ENCODE peak calls at places on chromosomes 6 and 20, in nine cellular contexts. L is GM23338, V is HCT116, Q is MM.1S, H is OCI-LY7, G is hepatocyte, B is neural progenitor cell, C is GM23248, I is PC-3. E is an unnamed sample.

GRCh38 chr6:36848658-36849441 is 9.6 kb upstream of the CPNE5 start:
- DNase-seq in L (peak; percentile 89), H (no peak), I (no peak), C (peak; percentile 22), Q (no peak), B (peak; percentile 91), G (peak; percentile 83), V (no peak), E (peak; percentile 51)

GRCh38 chr20:19026121-19026878 is 186.1 kb upstream of the SLC24A3 start:
- DNase-seq in G (peak; percentile 21), V (no peak), H (no peak), C (peak; percentile 20), L (no peak), B (no peak), I (no peak), Q (no peak), E (no peak)

GRCh38 chr6:155158044-155158843 is 105.6 kb upstream of the CLDN20 start:
- DNase-seq in L (no peak), H (peak; percentile 43), C (peak; percentile 75), V (no peak), Q (no peak), B (no peak), I (peak; percentile 73), G (no peak), E (no peak)

GRCh38 chr6:132798820-132799538 is 542 bp upstream of the SLC18B1 start:
- DNase-seq in Q (peak; percentile 84), V (peak; percentile 76), B (peak; percentile 62), G (peak; percentile 87), H (peak; percentile 88), C (peak; percentile 80), L (peak; percentile 84), I (peak; percentile 77), E (peak; percentile 61)

GRCh38 chr6:42627674-42628073 is 63.8 kb downstream of the UBR2 start:
- DNase-seq in G (no peak), B (no peak), Q (no peak), I (no peak), V (no peak), C (peak; percentile 16), L (no peak), H (no peak), E (no peak)

GRCh38 chr6:101396552-101397173 is 3.2 kb downstream of the GRIK2 start:
- DNase-seq in B (peak; percentile 83), L (peak; percentile 83), I (peak; percentile 77), V (no peak), G (peak; percentile 83), H (peak; percentile 50), C (peak; percentile 54), Q (peak; percentile 77), E (no peak)

GRCh38 chr6:147022041-147022440 is 182.2 kb upstream of the STXBP5 start:
- DNase-seq in V (no peak), Q (no peak), G (no peak), C (peak; percentile 11), L (no peak), H (no peak), B (no peak), I (peak; percentile 48), E (no peak)

GRCh38 chr6:147643341-147644200 is 135.1 kb downstream of the SAMD5 start:
- DNase-seq in H (no peak), B (no peak), G (no peak), C (no peak), Q (no peak), V (no peak), L (no peak), I (peak; percentile 30), E (no peak)

GRCh38 chr20:45545754-45546453 is 1.3 kb downstream of the EPPIN start:
- DNase-seq in V (peak; percentile 21), H (peak; percentile 5), G (peak; percentile 40), C (peak; percentile 75), I (peak; percentile 67), L (peak; percentile 82), Q (peak; percentile 15), B (peak; percentile 70), E (peak; percentile 10)

GRCh38 chr6:76043690-76044089 is 28.8 kb downstream of the IMPG1 start:
- DNase-seq in L (no peak), B (no peak), C (no peak), V (no peak), Q (no peak), H (no peak), I (no peak), G (no peak), E (no peak)

GRCh38 chr6:31202259-31203166 is 32.0 kb upstream of the POU5F1 start:
- DNase-seq in L (peak; percentile 23), G (peak; percentile 34), H (peak; percentile 41), V (no peak), Q (no peak), C (no peak), I (peak; percentile 74), B (no peak), E (no peak)

GRCh38 chr20:24669701-24670100 is 200.3 kb downstream of the SYNDIG1 start:
- DNase-seq in C (no peak), L (no peak), H (no peak), B (no peak), G (no peak), V (no peak), Q (no peak), I (no peak), E (no peak)

DNA sequence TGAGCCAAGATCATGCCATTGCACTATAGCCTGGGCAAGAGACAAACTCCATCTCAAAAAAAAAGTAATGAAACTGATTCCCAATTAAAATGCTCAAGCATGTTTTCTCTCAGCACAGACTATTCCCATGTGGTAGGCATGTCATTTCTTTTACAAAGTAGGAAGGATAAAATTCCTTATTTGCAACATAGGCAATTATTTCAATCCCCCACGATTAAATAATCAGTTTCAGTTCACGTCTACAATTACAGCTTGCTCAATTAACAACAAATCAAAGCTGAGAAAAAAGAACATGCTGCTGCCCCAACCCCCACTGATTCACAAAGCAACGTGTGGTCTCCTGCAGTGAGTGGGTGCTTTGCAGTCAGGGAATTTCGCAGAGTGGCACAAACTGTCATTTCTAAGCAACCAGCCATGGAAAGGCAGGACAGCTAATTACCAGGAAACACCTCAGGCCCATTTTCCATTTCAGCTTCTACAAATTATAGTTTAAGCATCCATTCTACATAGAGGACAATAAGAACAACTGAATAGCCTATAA is 17.0 kb downstream of the RNASET2 start:
- DNase-seq in G (no peak), V (no peak), B (no peak), C (no peak), H (no peak), L (no peak), I (no peak), Q (no peak), E (no peak)
- TF ChIP-seq EZH2phosphoT487 in G (no peak), V (no peak), B (no peak), C (no peak), H (no peak), L (no peak), I (no peak), Q (no peak), E (no peak)

GRCh38 chr6:158285321-158285960 is 26.8 kb upstream of the TULP4 start:
- DNase-seq in B (peak; percentile 31), G (no peak), V (no peak), H (no peak), C (peak; percentile 15), L (no peak), I (no peak), Q (no peak), E (no peak)

GRCh38 chr6:158287047-158287446 is 25.2 kb upstream of the TULP4 start:
- DNase-seq in G (no peak), C (no peak), I (no peak), L (no peak), B (no peak), V (no peak), Q (no peak), H (no peak), E (no peak)

GRCh38 chr6:158286413-158286812 is 25.9 kb upstream of the TULP4 start:
- DNase-seq in V (no peak), I (peak; percentile 8), Q (no peak), C (peak; percentile 83), B (no peak), G (no peak), H (no peak), L (no peak), E (no peak)

GRCh38 chr6:158283304-158284005 is 28.8 kb upstream of the TULP4 start:
- DNase-seq in B (peak; percentile 70), Q (peak; percentile 61), L (peak; percentile 54), H (peak; percentile 22), G (no peak), V (no peak), I (no peak), C (peak; percentile 42), E (no peak)

GRCh38 chr6:158284340-158285210 is 27.7 kb upstream of the TULP4 start:
- DNase-seq in L (peak; percentile 76), Q (peak; percentile 74), I (no peak), H (no peak), B (peak; percentile 54), V (no peak), C (peak; percentile 83), G (peak; percentile 61), E (no peak)
- TF ChIP-seq EZH2phosphoT487 in L (no peak), Q (no peak), I (no peak), H (no peak), B (no peak), V (no peak), C (no peak), G (no peak), E (no peak)

DNA sequence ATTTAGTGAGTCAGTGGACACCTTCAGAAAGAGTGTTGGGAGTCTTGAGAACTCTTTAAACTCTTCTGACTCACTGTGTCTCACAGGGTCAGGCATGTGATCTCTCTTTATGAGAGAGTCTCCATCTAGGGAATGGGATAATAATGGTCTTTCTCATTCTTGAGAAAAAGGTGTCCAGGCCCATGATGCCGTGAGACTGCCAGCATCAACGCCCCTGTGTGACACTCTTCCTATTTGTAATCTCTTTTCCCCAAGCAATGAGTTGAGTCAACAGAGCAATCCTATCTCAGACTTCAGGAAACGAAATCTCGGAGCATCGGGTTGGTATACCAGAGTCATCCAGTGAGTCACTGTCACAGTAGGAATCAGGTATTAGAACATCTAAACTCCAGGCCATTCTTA is 82.3 kb upstream of the BMP2 start:
- DNase-seq in G (no peak), Q (no peak), H (no peak), L (no peak), C (peak; percentile 58), I (peak; percentile 83), B (no peak), V (peak; percentile 4), E (no peak)
- TF ChIP-seq EZH2phosphoT487 in G (no peak), Q (no peak), H (no peak), L (no peak), C (no peak), I (no peak), B (no peak), V (no peak), E (no peak)

GRCh38 chr6:170130201-170130621 is 160.7 kb downstream of the DLL1 start:
- DNase-seq in C (no peak), V (no peak), I (no peak), H (no peak), L (no peak), G (no peak), B (no peak), Q (no peak), E (no peak)

GRCh38 chr6:170132011-170132521 is 158.8 kb downstream of the DLL1 start:
- DNase-seq in C (no peak), L (no peak), B (no peak), H (no peak), G (no peak), V (no peak), I (no peak), Q (no peak), E (no peak)

GRCh38 chr6:170131351-170131750 is 159.5 kb downstream of the DLL1 start:
- DNase-seq in B (no peak), V (no peak), G (no peak), I (no peak), H (no peak), C (no peak), Q (no peak), L (no peak), E (no peak)

GRCh38 chr6:170129691-170130171 is 161.1 kb downstream of the DLL1 start:
- DNase-seq in H (no peak), I (peak; percentile 3), C (peak; percentile 29), V (no peak), G (peak; percentile 71), B (no peak), L (no peak), Q (no peak), E (peak; percentile 93)

GRCh38 chr6:170130771-170131241 is 160.1 kb downstream of the DLL1 start:
- DNase-seq in G (no peak), L (no peak), H (no peak), I (no peak), B (no peak), Q (no peak), C (no peak), V (no peak), E (no peak)
- TF ChIP-seq EZH2phosphoT487 in G (no peak), L (no peak), H (no peak), I (no peak), B (no peak), Q (no peak), C (no peak), V (no peak), E (no peak)

E was measured in SK-N-SH.